ENCODE peak calls at places on chromosome 14, in ten cellular contexts. K, Z, X, C, V, T, I, Y, S and A are unnamed samples.

GRCh38 chr14:96790715-96791114 is 6.5 kb upstream of the VRK1 start:
- DNase-seq in V (no peak), Z (no peak), C (no peak), I (peak), K (no peak), X (no peak), S (no peak), T (no peak), Y (no peak), A (no peak)

GRCh38 chr14:76352639-76353281 is 23.2 kb upstream of the ESRRB start:
- DNase-seq in X (peak), T (peak), I (peak), K (peak), Y (peak), C (peak), S (peak), V (peak), Z (no peak), A (peak)

GRCh38 chr14:104221071-104221625 is 82.8 kb downstream of the KIF26A start:
- DNase-seq in C (no peak), Y (no peak), S (no peak), T (no peak), X (no peak), Z (no peak), V (peak), I (no peak), K (no peak), A (no peak)

GRCh38 chr14:65915125-65915524 is 502.6 kb downstream of the FUT8 start:
- DNase-seq in V (no peak), S (no peak), K (peak), Y (no peak), C (no peak), Z (no peak), X (peak), T (no peak), I (no peak), A (no peak)

GRCh38 chr14:90382491-90383125 is 14.2 kb upstream of the CALM1 start:
- DNase-seq in X (peak), Z (peak), T (peak), K (peak), I (peak), S (peak), Y (peak), V (peak), C (peak), A (no peak)

GRCh38 chr14:70789361-70789760 is 20.0 kb downstream of the MAP3K9 start:
- DNase-seq in Z (no peak), V (no peak), I (no peak), C (no peak), X (peak), Y (no peak), S (no peak), T (peak), K (peak), A (no peak)

GRCh38 chr14:24296341-24297157 is 3.0 kb downstream of the DHRS1 start:
- DNase-seq in C (no peak), Z (peak), T (peak), S (peak), X (peak), K (peak), Y (peak), I (peak), V (peak), A (peak)

GRCh38 chr14:24063263-24063836 is 8.0 kb upstream of the CPNE6 start:
- DNase-seq in I (no peak), K (no peak), Z (no peak), C (no peak), S (no peak), V (no peak), Y (no peak), T (no peak), X (no peak), A (no peak)

GRCh38 chr14:73759183-73759713 is 45.1 kb upstream of the PNMA1 start:
- DNase-seq in I (peak), Z (peak), V (peak), Y (peak), T (peak), K (peak), C (peak), X (peak), S (peak), A (peak)

GRCh38 chr14:22892488-22892887 is 9.5 kb downstream of the REM2 start:
- DNase-seq in S (no peak), X (no peak), K (no peak), V (no peak), Z (no peak), I (no peak), C (no peak), Y (no peak), T (no peak), A (no peak)

GRCh38 chr14:74956280-74957072 is 1.1 kb upstream of the PGF start:
- DNase-seq in Y (no peak), I (no peak), S (peak), T (no peak), Z (no peak), V (no peak), X (no peak), C (no peak), K (no peak), A (no peak)

GRCh38 chr14:52882824-52883223 is 68.0 kb downstream of the FERMT2 start:
- DNase-seq in X (no peak), I (no peak), Z (no peak), K (no peak), Y (no peak), C (no peak), V (no peak), T (no peak), S (no peak), A (no peak)

GRCh38 chr14:64646103-64646502 is 58.1 kb upstream of the PLEKHG3 start:
- DNase-seq in V (no peak), T (peak), Z (no peak), X (peak), I (no peak), K (no peak), C (no peak), S (no peak), Y (no peak), A (no peak)

GRCh38 chr14:27845241-27845850 is 921.2 kb upstream of the FOXG1 start:
- DNase-seq in X (no peak), Y (no peak), Z (no peak), S (peak), C (no peak), T (no peak), V (peak), K (no peak), I (no peak), A (peak)

GRCh38 chr14:29536886-29537511 is 390.6 kb downstream of the PRKD1 start:
- DNase-seq in I (peak), X (peak), V (no peak), C (no peak), S (no peak), Z (no peak), K (peak), Y (no peak), T (peak), A (no peak)

GRCh38 chr14:75049731-75050201 is 1.5 kb downstream of the MLH3 start:
- DNase-seq in T (no peak), S (no peak), I (no peak), C (no peak), K (no peak), Z (no peak), V (no peak), Y (no peak), X (no peak), A (no peak)

GRCh38 chr14:31788340-31788739 is 227.1 kb downstream of the NUBPL start:
- DNase-seq in I (peak), K (no peak), C (no peak), T (no peak), X (no peak), S (no peak), Z (no peak), V (no peak), Y (no peak), A (no peak)

GRCh38 chr14:61616524-61617185 is 78.7 kb upstream of the HIF1A start:
- DNase-seq in X (peak), S (no peak), C (no peak), Y (no peak), I (no peak), T (peak), K (peak), Z (no peak), V (no peak), A (no peak)

GRCh38 chr14:26173581-26173980 is 424.3 kb downstream of the NOVA1 start:
- DNase-seq in K (no peak), Z (no peak), I (no peak), Y (no peak), V (no peak), S (no peak), C (no peak), X (no peak), T (no peak), A (no peak)

GRCh38 chr14:72801381-72801812 is 92.5 kb downstream of the DPF3 start:
- DNase-seq in S (no peak), V (no peak), I (no peak), K (peak), T (peak), Y (no peak), X (peak), C (no peak), Z (peak), A (no peak)